ENCODE peak calls at places on chromosomes 12 and 14, in five cellular contexts. L, P, R, S and H are unnamed samples.

GRCh38 chr14:94391284-94391914 is 3.0 kb upstream of the SERPINA1 start:
- DNase-seq in L (no peak), P (no peak), R (no peak), S (no peak), H (no peak)

GRCh38 chr12:118850244-118850825 is 131.0 kb upstream of the SRRM4 start:
- DNase-seq in L (peak), P (no peak), R (peak), S (no peak), H (no peak)

GRCh38 chr14:22448905-22449611 is 140.0 kb downstream of the DAD1 start:
- DNase-seq in L (no peak), P (no peak), R (no peak), S (no peak), H (no peak)

GRCh38 chr14:25620515-25620914 is 570.6 kb upstream of the STXBP6 start:
- DNase-seq in L (no peak), P (no peak), R (no peak), S (no peak), H (no peak)

GRCh38 chr14:31937730-31938346 is 139.3 kb upstream of the ARHGAP5 start:
- DNase-seq in L (no peak), P (peak), R (peak), S (peak), H (peak)

GRCh38 chr14:105469456-105470162 is 5.0 kb upstream of the CRIP2 start:
- DNase-seq in L (no peak), P (no peak), R (no peak), S (no peak), H (no peak)

GRCh38 chr12:69151254-69151751 is 88.1 kb upstream of the CPSF6 start:
- DNase-seq in L (no peak), P (no peak), R (no peak), S (no peak), H (no peak)

GRCh38 chr12:6278439-6279255 is 31.8 kb upstream of the PLEKHG6 start:
- DNase-seq in L (peak), P (peak), R (peak), S (no peak), H (no peak)

GRCh38 chr12:51217133-51217967 is 512 bp downstream of the POU6F1 start:
- DNase-seq in L (peak), P (peak), R (no peak), S (no peak), H (no peak)

GRCh38 chr12:51448618-51449256 is 24.1 kb downstream of the SLC4A8 start:
- DNase-seq in L (no peak), P (no peak), R (no peak), S (no peak), H (no peak)

GRCh38 chr14:58167057-58167456 is 15.0 kb upstream of the ARMH4 start:
- DNase-seq in L (no peak), P (no peak), R (no peak), S (no peak), H (no peak)

GRCh38 chr12:114529956-114530355 is 124.0 kb upstream of the TBX5 start:
- DNase-seq in L (no peak), P (no peak), R (no peak), S (no peak), H (no peak)

GRCh38 chr12:127381043-127381668 is 885.8 kb upstream of the TMEM132C start:
- DNase-seq in L (peak), P (peak), R (no peak), S (no peak), H (no peak)

GRCh38 chr12:2610358-2610757 is 184.4 kb upstream of the FKBP4 start:
- DNase-seq in L (no peak), P (no peak), R (no peak), S (no peak), H (no peak)

GRCh38 chr14:29216316-29216715 is 449.7 kb downstream of the FOXG1 start:
- DNase-seq in L (no peak), P (no peak), R (no peak), S (no peak), H (no peak)

GRCh38 chr12:124698998-124699305 is 131.5 kb upstream of the NCOR2 start:
- DNase-seq in L (no peak), P (no peak), R (no peak), S (no peak), H (no peak)

GRCh38 chr12:74646831-74647230 is 109.2 kb downstream of the ATXN7L3B start:
- DNase-seq in L (no peak), P (no peak), R (no peak), S (no peak), H (no peak)

GRCh38 chr12:130956009-130956408 is 2.3 kb downstream of the ADGRD1 start:
- DNase-seq in L (no peak), P (no peak), R (no peak), S (no peak), H (no peak)

GRCh38 chr12:87280893-87281292 is 748.3 kb downstream of the C12orf50 start:
- DNase-seq in L (no peak), P (no peak), R (no peak), S (no peak), H (no peak)

GRCh38 chr14:29220077-29220476 is 453.5 kb downstream of the FOXG1 start:
- DNase-seq in L (no peak), P (no peak), R (no peak), S (no peak), H (no peak)

GRCh38 chr12:56007148-56007891 is 10.2 kb downstream of the SUOX start:
- DNase-seq in L (peak), P (peak), R (peak), S (peak), H (peak)

GRCh38 chr12:6957151-6957701 is 6.1 kb downstream of the PTPN6 start:
- DNase-seq in L (no peak), P (no peak), R (no peak), S (no peak), H (no peak)

GRCh38 chr12:127363392-127363791 is 903.6 kb upstream of the TMEM132C start:
- DNase-seq in L (no peak), P (no peak), R (peak), S (no peak), H (no peak)

GRCh38 chr12:108403952-108404351 is 64.8 kb upstream of the CMKLR1 start:
- DNase-seq in L (no peak), P (no peak), R (no peak), S (no peak), H (no peak)

GRCh38 chr12:29230800-29231560 is 81.9 kb downstream of the FAR2 start:
- DNase-seq in L (no peak), P (no peak), R (no peak), S (no peak), H (no peak)

GRCh38 chr12:2754208-2754607 is 40.6 kb upstream of the FKBP4 start:
- DNase-seq in L (no peak), P (no peak), R (no peak), S (no peak), H (no peak)

GRCh38 chr14:60722163-60722835 is 1.9 kb downstream of the SIX4 start:
- DNase-seq in L (peak), P (no peak), R (peak), S (no peak), H (no peak)

GRCh38 chr12:104674083-104674482 is 217.3 kb downstream of the CHST11 start:
- DNase-seq in L (no peak), P (no peak), R (no peak), S (no peak), H (no peak)

GRCh38 chr14:30298266-30298795 is 260.6 kb upstream of the G2E3 start:
- DNase-seq in L (no peak), P (no peak), R (no peak), S (no peak), H (no peak)

GRCh38 chr14:81946808-81947798 is 413.4 kb upstream of the SEL1L start:
- DNase-seq in L (no peak), P (no peak), R (no peak), S (no peak), H (no peak)

GRCh38 chr14:90294872-90295271 is 36.9 kb downstream of the NRDE2 start:
- DNase-seq in L (no peak), P (no peak), R (no peak), S (no peak), H (no peak)

GRCh38 chr12:54207539-54208267 is 18.9 kb upstream of the SMUG1 start:
- DNase-seq in L (peak), P (peak), R (peak), S (no peak), H (no peak)

GRCh38 chr12:94099191-94099983 is 49.0 kb upstream of the PLXNC1 start:
- DNase-seq in L (no peak), P (no peak), R (peak), S (no peak), H (no peak)

GRCh38 chr12:14403711-14404164 is 38.3 kb downstream of the ATF7IP start:
- DNase-seq in L (no peak), P (no peak), R (peak), S (peak), H (no peak)

GRCh38 chr14:90087433-90087832 is 25.6 kb downstream of the KCNK13 start:
- DNase-seq in L (no peak), P (no peak), R (no peak), S (no peak), H (no peak)

GRCh38 chr14:101843665-101844064 is 82.2 kb downstream of the PPP2R5C start:
- DNase-seq in L (no peak), P (peak), R (no peak), S (no peak), H (no peak)

GRCh38 chr12:74408601-74409166 is 129.0 kb upstream of the ATXN7L3B start:
- DNase-seq in L (no peak), P (no peak), R (no peak), S (no peak), H (no peak)

GRCh38 chr12:79661629-79662028 is 29.1 kb downstream of the PAWR start:
- DNase-seq in L (no peak), P (no peak), R (no peak), S (no peak), H (no peak)

GRCh38 chr12:93925585-93925984 is 222.8 kb upstream of the PLXNC1 start:
- DNase-seq in L (no peak), P (no peak), R (no peak), S (no peak), H (no peak)